ENCODE peak calls at places on chromosomes 7 and 10, in eight cellular contexts. One of them, this sample, is unnamed.

GRCh38 chr10:86871563-86872183 is 85.7 kb downstream of the MMRN2 start:
- DNase-seq in fibroblast of lung: peak; percentile 56
- DNase-seq in IMR-90: peak; percentile 58
- DNase-seq in glomerular endothelial cell: no peak
- DNase-seq in Daoy: no peak
- DNase-seq in Panc1: no peak
- DNase-seq in AG09319: no peak
- DNase-seq in upper lobe of right lung: no peak
- DNase-seq in this sample: no peak

GRCh38 chr10:89042547-89042946 is 51.9 kb downstream of the FAS start:
- DNase-seq in upper lobe of right lung: no peak
- DNase-seq in Daoy: no peak
- DNase-seq in AG09319: no peak
- DNase-seq in IMR-90: no peak
- DNase-seq in Panc1: no peak
- DNase-seq in glomerular endothelial cell: no peak
- DNase-seq in fibroblast of lung: no peak
- DNase-seq in this sample: no peak

GRCh38 chr10:63123963-63124362 is 9.2 kb upstream of the NRBF2 start:
- DNase-seq in Panc1: no peak
- DNase-seq in IMR-90: no peak
- DNase-seq in glomerular endothelial cell: no peak
- DNase-seq in AG09319: no peak
- DNase-seq in upper lobe of right lung: no peak
- DNase-seq in Daoy: no peak
- DNase-seq in fibroblast of lung: peak; percentile 81
- DNase-seq in this sample: no peak

GRCh38 chr10:62582804-62583208 is 208.6 kb downstream of the ZNF365 start:
- DNase-seq in fibroblast of lung: peak; percentile 100
- DNase-seq in Daoy: peak; percentile 76
- DNase-seq in AG09319: peak; percentile 75
- DNase-seq in IMR-90: peak; percentile 98
- DNase-seq in upper lobe of right lung: peak; percentile 64
- DNase-seq in Panc1: no peak
- DNase-seq in glomerular endothelial cell: no peak
- DNase-seq in this sample: peak; percentile 65

GRCh38 chr10:33009244-33010131 is 51.5 kb upstream of the ITGB1 start:
- DNase-seq in Daoy: peak; percentile 9
- DNase-seq in glomerular endothelial cell: no peak
- DNase-seq in IMR-90: no peak
- DNase-seq in fibroblast of lung: no peak
- DNase-seq in AG09319: no peak
- DNase-seq in upper lobe of right lung: no peak
- DNase-seq in Panc1: no peak
- DNase-seq in this sample: no peak

GRCh38 chr10:69646688-69647060 is 16.6 kb downstream of the FAM241B start:
- DNase-seq in AG09319: no peak
- DNase-seq in IMR-90: no peak
- DNase-seq in Daoy: no peak
- DNase-seq in fibroblast of lung: no peak
- DNase-seq in Panc1: no peak
- DNase-seq in glomerular endothelial cell: no peak
- DNase-seq in upper lobe of right lung: no peak
- DNase-seq in this sample: no peak

GRCh38 chr10:50544857-50545429 is 78.8 kb downstream of the SGMS1 start:
- DNase-seq in Daoy: no peak
- DNase-seq in glomerular endothelial cell: no peak
- DNase-seq in upper lobe of right lung: no peak
- DNase-seq in IMR-90: no peak
- DNase-seq in AG09319: no peak
- DNase-seq in fibroblast of lung: no peak
- DNase-seq in Panc1: no peak
- DNase-seq in this sample: no peak

GRCh38 chr10:132808247-132808567 is 22.3 kb upstream of the NKX6-2 start:
- DNase-seq in AG09319: no peak
- DNase-seq in upper lobe of right lung: no peak
- DNase-seq in glomerular endothelial cell: no peak
- DNase-seq in fibroblast of lung: no peak
- DNase-seq in Daoy: no peak
- DNase-seq in IMR-90: no peak
- DNase-seq in Panc1: no peak
- DNase-seq in this sample: no peak

GRCh38 chr7:43700059-43700501 is 29.2 kb downstream of the COA1 start:
- DNase-seq in glomerular endothelial cell: peak; percentile 58
- DNase-seq in IMR-90: peak; percentile 82
- DNase-seq in AG09319: peak; percentile 44
- DNase-seq in Panc1: peak; percentile 42
- DNase-seq in Daoy: peak; percentile 58
- DNase-seq in fibroblast of lung: peak; percentile 68
- DNase-seq in upper lobe of right lung: no peak
- DNase-seq in this sample: no peak

GRCh38 chr7:76051840-76052239 is 3.9 kb downstream of the MDH2 start:
- DNase-seq in Panc1: no peak
- DNase-seq in AG09319: no peak
- DNase-seq in glomerular endothelial cell: no peak
- DNase-seq in upper lobe of right lung: no peak
- DNase-seq in IMR-90: peak; percentile 36
- DNase-seq in fibroblast of lung: no peak
- DNase-seq in Daoy: no peak
- DNase-seq in this sample: no peak

GRCh38 chr7:307970-308369 is 18.0 kb downstream of the FOXL3 start:
- DNase-seq in glomerular endothelial cell: no peak
- DNase-seq in Panc1: no peak
- DNase-seq in upper lobe of right lung: no peak
- DNase-seq in IMR-90: no peak
- DNase-seq in fibroblast of lung: no peak
- DNase-seq in AG09319: no peak
- DNase-seq in Daoy: no peak
- DNase-seq in this sample: no peak

GRCh38 chr7:151748733-151749132 is 128.2 kb downstream of the PRKAG2 start:
- DNase-seq in IMR-90: no peak
- DNase-seq in Panc1: no peak
- DNase-seq in AG09319: no peak
- DNase-seq in glomerular endothelial cell: no peak
- DNase-seq in upper lobe of right lung: no peak
- DNase-seq in Daoy: no peak
- DNase-seq in fibroblast of lung: no peak
- DNase-seq in this sample: no peak

GRCh38 chr10:84837041-84837766 is 508.8 kb downstream of the CCSER2 start:
- DNase-seq in upper lobe of right lung: no peak
- DNase-seq in glomerular endothelial cell: no peak
- DNase-seq in Daoy: no peak
- DNase-seq in Panc1: no peak
- DNase-seq in IMR-90: no peak
- DNase-seq in fibroblast of lung: no peak
- DNase-seq in AG09319: no peak
- DNase-seq in this sample: no peak

GRCh38 chr10:50312464-50313437 is 61.4 kb upstream of the ASAH2 start:
- DNase-seq in IMR-90: peak; percentile 79
- DNase-seq in AG09319: peak; percentile 1
- DNase-seq in upper lobe of right lung: no peak
- DNase-seq in Panc1: no peak
- DNase-seq in glomerular endothelial cell: no peak
- DNase-seq in fibroblast of lung: peak; percentile 58
- DNase-seq in Daoy: peak; percentile 25
- DNase-seq in this sample: no peak

GRCh38 chr10:43106256-43107091 is 29.6 kb downstream of the RET start:
- DNase-seq in fibroblast of lung: no peak
- DNase-seq in AG09319: no peak
- DNase-seq in glomerular endothelial cell: no peak
- DNase-seq in Panc1: no peak
- DNase-seq in IMR-90: no peak
- DNase-seq in Daoy: no peak
- DNase-seq in upper lobe of right lung: no peak
- DNase-seq in this sample: no peak

GRCh38 chr7:77684030-77684429 is 12.2 kb upstream of the RSBN1L start:
- DNase-seq in IMR-90: peak; percentile 70
- DNase-seq in glomerular endothelial cell: peak; percentile 31
- DNase-seq in Daoy: no peak
- DNase-seq in upper lobe of right lung: no peak
- DNase-seq in AG09319: no peak
- DNase-seq in Panc1: no peak
- DNase-seq in fibroblast of lung: peak; percentile 44
- DNase-seq in this sample: no peak

GRCh38 chr10:191703-192518 is 56.7 kb downstream of the ZMYND11 start:
- DNase-seq in IMR-90: peak; percentile 75
- DNase-seq in AG09319: peak; percentile 14
- DNase-seq in fibroblast of lung: peak; percentile 87
- DNase-seq in Panc1: no peak
- DNase-seq in upper lobe of right lung: no peak
- DNase-seq in glomerular endothelial cell: no peak
- DNase-seq in Daoy: no peak
- DNase-seq in this sample: no peak

This sample was measured in RWPE2.